ENCODE peak calls at places on chromosomes 16 and 17, in nine cellular contexts. B is stomach, F is body of pancreas, E is uterus, Q is A549, V is heart left ventricle, D is K562, J is GM12878, G is upper lobe of left lung. U is an unnamed sample.

GRCh38 chr17:2239882-2240430 is 63.6 kb downstream of the SMG6 start:
- DNase-seq in F (peak), B (peak), V (peak), Q (peak), G (no peak), D (no peak), E (peak), J (peak), U (peak)

GRCh38 chr17:38877130-38877851 is 7.4 kb downstream of the LASP1 start:
- DNase-seq in F (peak), E (no peak), V (no peak), J (no peak), G (no peak), Q (no peak), D (no peak), B (no peak), U (no peak)

GRCh38 chr17:65177901-65178300 is 40.7 kb downstream of the RGS9 start:
- DNase-seq in J (no peak), B (no peak), D (no peak), E (no peak), Q (no peak), G (no peak), V (no peak), F (no peak), U (no peak)

GRCh38 chr16:29745126-29745852 is 501 bp downstream of the C16orf54 start:
- DNase-seq in E (no peak), V (no peak), F (no peak), G (peak), B (no peak), Q (no peak), J (no peak), D (no peak), U (peak)

GRCh38 chr16:50680907-50681885 is at the start of gene SNX20:
- DNase-seq in Q (no peak), G (peak), J (peak), E (no peak), V (peak), F (no peak), D (no peak), B (peak), U (no peak)

GRCh38 chr17:21679256-21680146 is 12.8 kb upstream of the KCNJ18 start:
- DNase-seq in J (no peak), B (no peak), E (peak), V (no peak), G (no peak), Q (no peak), D (no peak), F (no peak), U (peak)

GRCh38 chr17:10099051-10099571 is 99.3 kb downstream of the GAS7 start:
- DNase-seq in D (no peak), E (peak), B (no peak), Q (no peak), V (no peak), F (no peak), J (no peak), G (no peak), U (peak)

GRCh38 chr17:52106070-52106469 is 52.4 kb downstream of the CA10 start:
- DNase-seq in Q (no peak), E (no peak), G (no peak), J (no peak), B (no peak), F (no peak), D (no peak), V (no peak), U (no peak)

GRCh38 chr17:82807562-82807961 is 32.3 kb downstream of the ZNF750 start:
- DNase-seq in V (no peak), B (no peak), E (no peak), G (no peak), F (no peak), D (no peak), J (no peak), Q (no peak), U (no peak)

GRCh38 chr16:87047221-87048037 is 269.8 kb downstream of the C16orf95 start:
- DNase-seq in E (no peak), V (no peak), D (no peak), G (no peak), B (no peak), F (no peak), J (no peak), Q (no peak), U (no peak)

GRCh38 chr17:1143573-1143972 is 36.2 kb downstream of the ABR start:
- DNase-seq in J (no peak), E (no peak), G (no peak), V (no peak), D (no peak), Q (no peak), F (no peak), B (no peak), U (no peak)

GRCh38 chr16:3909791-3910583 is 29.5 kb upstream of the CREBBP start:
- DNase-seq in Q (no peak), D (no peak), E (no peak), G (no peak), V (no peak), B (no peak), F (no peak), J (no peak), U (no peak)

GRCh38 chr16:3170440-3171180 is 17.4 kb upstream of the OR1F1 start:
- DNase-seq in F (peak), B (no peak), D (no peak), V (no peak), G (no peak), Q (no peak), E (no peak), J (no peak), U (no peak)

GRCh38 chr17:29723283-29724047 is 100.8 kb upstream of the CORO6 start:
- DNase-seq in J (peak), Q (no peak), V (no peak), D (peak), G (no peak), B (no peak), F (no peak), E (no peak), U (no peak)

GRCh38 chr17:18257747-18258355 is 687 bp downstream of the FLII start:
- DNase-seq in Q (peak), B (peak), G (peak), E (peak), D (peak), V (peak), F (peak), J (no peak), U (peak)

GRCh38 chr16:11312718-11313492 is 31.8 kb upstream of the PRM1 start:
- DNase-seq in J (no peak), V (no peak), B (peak), E (no peak), G (peak), Q (peak), D (peak), F (peak), U (no peak)

GRCh38 chr17:71392715-71393567 is 727.9 kb upstream of the SOX9 start:
- DNase-seq in J (no peak), G (no peak), E (no peak), D (no peak), B (no peak), V (no peak), Q (no peak), F (no peak), U (no peak)

GRCh38 chr16:54538241-54538640 is 251.7 kb upstream of the IRX3 start:
- DNase-seq in F (no peak), G (no peak), V (no peak), B (no peak), D (no peak), Q (no peak), E (no peak), J (no peak), U (no peak)

GRCh38 chr17:67290994-67291362 is 46.0 kb upstream of the HELZ start:
- DNase-seq in G (no peak), D (no peak), E (no peak), J (no peak), B (no peak), Q (no peak), V (peak), F (no peak), U (no peak)

GRCh38 chr17:35432176-35433074 is at the start of gene SLFN12:
- DNase-seq in G (peak), D (no peak), F (peak), V (peak), Q (no peak), B (peak), E (peak), J (peak), U (peak)

GRCh38 chr17:29617125-29617480 is 5.6 kb downstream of the CORO6 start:
- DNase-seq in B (peak), V (peak), D (peak), E (peak), J (no peak), Q (peak), G (peak), F (peak), U (peak)

GRCh38 chr17:57331423-57331822 is 75.1 kb downstream of the MSI2 start:
- DNase-seq in J (no peak), V (peak), G (no peak), B (no peak), F (no peak), Q (no peak), D (no peak), E (no peak), U (no peak)

GRCh38 chr17:74415608-74416396 is 16.1 kb upstream of the GPRC5C start:
- DNase-seq in V (no peak), J (no peak), B (no peak), Q (no peak), G (no peak), D (no peak), E (no peak), F (no peak), U (no peak)

GRCh38 chr16:81687183-81687456 is 92.0 kb upstream of the PLCG2 start:
- DNase-seq in V (no peak), D (no peak), F (no peak), G (no peak), B (no peak), E (no peak), Q (no peak), J (no peak), U (no peak)

GRCh38 chr16:88677721-88678120 is 8.6 kb downstream of the SNAI3 start:
- DNase-seq in B (no peak), Q (no peak), V (no peak), D (no peak), J (no peak), G (no peak), F (no peak), E (no peak), U (no peak)

GRCh38 chr17:59838196-59838911 is 54.4 kb downstream of the TUBD1 start:
- DNase-seq in V (no peak), E (no peak), G (no peak), D (peak), Q (no peak), J (no peak), F (peak), B (no peak), U (no peak)

GRCh38 chr17:59840329-59840907 is 52.3 kb downstream of the TUBD1 start:
- DNase-seq in B (no peak), E (no peak), D (no peak), F (no peak), V (no peak), Q (no peak), G (peak), J (no peak), U (no peak)

GRCh38 chr17:59837362-59838195 is 55.2 kb downstream of the TUBD1 start:
- DNase-seq in G (peak), D (peak), V (peak), B (peak), E (peak), Q (peak), F (peak), J (peak), U (no peak)

GRCh38 chr17:59840908-59841666 is 51.7 kb downstream of the TUBD1 start:
- DNase-seq in V (no peak), G (peak), B (no peak), J (no peak), Q (no peak), D (peak), E (no peak), F (peak), U (no peak)

DNA sequence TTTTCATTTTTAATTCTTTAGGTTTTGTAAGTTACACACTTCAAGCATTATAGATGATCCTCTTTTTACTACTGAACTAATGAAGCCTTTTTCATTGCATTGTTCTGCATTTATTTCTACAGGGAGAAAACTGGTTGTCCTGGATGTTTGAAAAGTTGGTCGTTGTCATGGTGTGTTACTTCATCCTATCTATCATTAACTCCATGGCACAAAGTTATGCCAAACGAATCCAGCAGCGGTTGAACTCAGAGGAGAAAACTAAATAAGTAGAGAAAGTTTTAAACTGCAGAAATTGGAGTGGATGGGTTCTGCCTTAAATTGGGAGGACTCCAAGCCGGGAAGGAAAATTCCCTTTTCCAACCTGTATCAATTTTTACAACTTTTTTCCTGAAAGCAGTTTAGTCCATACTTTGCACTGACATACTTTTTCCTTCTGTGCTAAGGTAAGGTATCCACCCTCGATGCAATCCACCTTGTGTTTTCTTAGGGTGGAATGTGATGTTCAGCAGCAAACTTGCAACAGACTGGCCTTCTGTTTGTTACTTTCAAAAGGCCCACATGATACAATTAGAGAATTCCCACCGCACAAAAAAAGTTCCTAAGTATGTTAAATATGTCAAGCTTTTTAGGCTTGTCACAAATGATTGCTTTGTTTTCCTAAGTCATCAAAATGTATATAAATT is 53.0 kb downstream of the TUBD1 start:
- DNase-seq in Q (no peak), V (no peak), G (peak), F (no peak), E (no peak), J (no peak), D (no peak), B (no peak), U (no peak)
- TF ChIP-seq POLR2A in Q (no peak), V (no peak), G (no peak), F (no peak), E (no peak), J (peak), D (no peak), B (no peak), U (no peak)

GRCh38 chr16:588889-589657 is 793 bp upstream of the RAB40C start:
- DNase-seq in F (peak), J (peak), Q (peak), G (peak), D (peak), V (peak), B (peak), E (peak), U (peak)
- TF ChIP-seq POLR2A in F (peak), J (peak), Q (peak), G (peak), D (peak), V (peak), B (no peak), E (peak), U (peak)

DNA sequence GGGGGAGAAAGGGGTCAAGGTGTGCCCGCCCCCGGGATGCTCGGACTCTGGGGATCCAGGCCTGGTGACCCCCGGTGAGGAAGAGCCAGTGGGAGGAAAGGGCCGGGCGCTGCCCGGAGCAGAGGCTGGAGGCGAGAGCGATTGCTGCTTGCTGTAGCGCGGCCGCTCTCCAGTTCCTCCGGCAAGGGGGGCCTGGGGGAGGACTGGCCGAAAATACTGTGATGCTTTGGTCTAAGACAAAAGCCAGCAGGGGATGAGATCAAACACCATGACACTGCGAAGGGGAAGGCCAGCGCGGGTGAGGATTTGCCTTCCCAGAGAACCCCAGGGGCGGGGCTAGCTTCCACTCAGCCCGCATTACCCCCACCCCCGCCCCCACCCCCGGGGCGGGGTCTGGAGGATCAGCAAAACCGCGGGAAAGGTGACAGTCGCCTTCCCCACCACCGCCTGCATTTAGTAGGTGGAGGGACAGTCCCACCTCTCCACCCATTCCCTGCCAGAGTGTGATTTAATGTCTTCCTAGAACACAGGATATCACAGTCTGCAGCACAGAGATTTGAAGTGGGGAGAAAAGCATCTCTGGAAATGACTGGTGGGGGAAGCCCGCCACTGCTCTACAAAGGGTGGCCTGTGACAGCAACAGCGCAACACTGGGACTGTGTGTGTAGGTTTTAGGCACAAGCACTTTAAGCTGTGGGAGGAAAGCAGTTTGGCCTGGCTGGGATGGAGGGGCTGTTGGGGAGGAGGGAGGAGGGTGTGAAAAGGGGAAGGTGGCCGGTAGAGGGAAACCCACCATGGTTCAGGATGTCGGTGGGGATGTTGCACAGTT is 25.7 kb downstream of the MRC2 start:
- DNase-seq in B (peak), Q (peak), D (peak), V (peak), J (peak), G (peak), E (peak), F (peak), U (peak)
- TF ChIP-seq POLR2A in B (no peak), Q (peak), D (no peak), V (no peak), J (no peak), G (no peak), E (no peak), F (no peak), U (no peak)

GRCh38 chr16:31700530-31701388 is 172.8 kb upstream of the ZNF267 start:
- DNase-seq in V (peak), J (peak), D (peak), Q (no peak), B (peak), E (peak), G (peak), F (peak), U (no peak)
- TF ChIP-seq POLR2A in V (peak), J (peak), D (peak), Q (peak), B (no peak), E (peak), G (peak), F (peak), U (no peak)

DNA sequence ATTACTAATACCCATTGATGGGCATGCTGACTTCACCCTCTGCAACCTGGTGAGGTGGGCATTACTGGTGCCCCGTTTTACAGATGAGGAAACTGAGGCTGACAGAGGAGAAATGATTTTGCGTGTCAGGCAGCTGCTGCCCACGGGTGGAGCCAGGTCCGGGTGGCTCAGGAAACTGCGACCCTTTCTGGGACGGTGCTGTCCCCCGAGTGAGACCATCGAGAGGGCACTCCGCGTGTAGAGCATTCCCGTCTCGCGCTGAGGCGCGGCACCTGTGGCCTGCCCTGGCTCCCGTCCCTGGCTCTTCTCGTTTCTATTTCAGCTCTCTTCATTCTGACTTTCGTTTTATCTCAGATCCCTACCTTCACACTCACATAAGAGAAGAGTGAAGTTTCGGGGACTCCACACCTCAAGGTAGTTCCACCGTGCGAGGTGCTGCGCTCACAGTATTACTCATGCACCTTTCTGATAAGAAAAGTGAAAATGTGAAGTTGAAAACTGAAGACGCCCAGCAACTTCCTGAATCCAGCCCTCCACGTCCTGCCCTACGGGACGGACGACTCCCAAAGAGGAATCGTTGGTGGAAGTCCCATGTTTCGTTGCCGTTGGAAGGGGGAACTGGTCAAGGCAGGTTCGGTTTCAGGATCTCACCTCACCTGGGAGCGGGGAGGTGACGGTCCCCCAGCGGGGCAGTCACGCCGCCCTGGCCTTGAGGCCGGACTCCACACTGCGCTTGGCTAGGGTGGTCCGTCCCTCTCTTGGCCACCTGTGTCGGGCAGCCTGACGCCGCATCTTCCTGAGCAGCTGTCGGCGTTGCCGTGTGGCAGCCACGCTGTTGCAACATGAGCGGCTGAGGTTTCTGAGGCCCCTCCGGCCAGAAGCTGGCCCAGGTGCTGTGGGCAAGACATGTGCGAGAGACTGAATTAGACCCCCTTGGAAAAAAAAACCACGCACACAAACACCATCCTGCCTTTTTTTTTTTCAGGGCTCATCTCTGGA is 48.8 kb downstream of the IRF8 start:
- DNase-seq in F (no peak), G (no peak), V (no peak), Q (no peak), E (no peak), J (peak), D (no peak), B (peak), U (no peak)
- TF ChIP-seq POLR2A in F (no peak), G (no peak), V (no peak), Q (no peak), E (no peak), J (peak), D (no peak), B (no peak), U (no peak)

GRCh38 chr16:2007081-2007836 is 2.4 kb downstream of the ZNF598 start:
- DNase-seq in G (no peak), D (no peak), E (no peak), V (no peak), J (no peak), B (no peak), Q (no peak), F (peak), U (no peak)
- TF ChIP-seq POLR2A in G (no peak), D (no peak), E (no peak), V (no peak), J (no peak), B (no peak), Q (no peak), F (no peak), U (no peak)

GRCh38 chr16:535446-536405 is 8.2 kb downstream of the CAPN15 start:
- DNase-seq in D (peak), Q (peak), J (no peak), B (peak), E (no peak), F (no peak), G (peak), V (peak), U (peak)

GRCh38 chr16:534856-535445 is 7.4 kb downstream of the CAPN15 start:
- DNase-seq in G (no peak), E (no peak), J (no peak), F (no peak), V (no peak), D (no peak), Q (no peak), B (no peak), U (no peak)

GRCh38 chr16:534089-534635 is 6.7 kb downstream of the CAPN15 start:
- DNase-seq in B (peak), F (peak), J (no peak), Q (no peak), G (no peak), D (no peak), V (no peak), E (no peak), U (no peak)

GRCh38 chr16:531494-532125 is 4.1 kb downstream of the CAPN15 start:
- DNase-seq in V (no peak), G (no peak), F (no peak), E (no peak), Q (no peak), J (no peak), D (no peak), B (no peak), U (no peak)

GRCh38 chr16:533391-534088 is 6.0 kb downstream of the CAPN15 start:
- DNase-seq in D (no peak), G (no peak), V (no peak), B (peak), F (peak), Q (no peak), J (no peak), E (no peak), U (no peak)
- TF ChIP-seq POLR2A in D (no peak), G (no peak), V (no peak), B (no peak), F (peak), Q (no peak), J (no peak), E (no peak), U (no peak)

U was measured in suprapubic skin.